ENCODE peak calls at places on chromosomes 12 and 14, in four cellular contexts. Q is HS-27A, I is NCI-H2171 treated with DMSO at 0.1 percent for 48 hours, F is GM20000. T is an unnamed sample.
A peak's percentile ranks its signal among the peaks of the same experiment; 100 is the strongest.

GRCh38 chr12:111788178-111788654 is 21.5 kb downstream of the ALDH2 start:
- DNase-seq in I (peak; percentile 8), F (peak; percentile 57), Q (no peak), T (peak; percentile 8)

GRCh38 chr12:114400395-114400794 is 5.5 kb downstream of the TBX5 start:
- DNase-seq in Q (no peak), F (no peak), I (no peak), T (peak; percentile 48)

GRCh38 chr12:47773062-47773857 is at the start of gene SLC48A1:
- DNase-seq in Q (no peak), F (peak; percentile 96), I (peak; percentile 50), T (peak; percentile 69)

GRCh38 chr14:83992857-83993256 is 1537.1 kb upstream of the FLRT2 start:
- DNase-seq in Q (no peak), F (no peak), I (no peak), T (peak; percentile 9)

GRCh38 chr12:65282840-65283239 is 4.4 kb downstream of the MSRB3 start:
- DNase-seq in F (no peak), Q (no peak), I (no peak), T (no peak)

GRCh38 chr14:82052778-82053177 is 519.1 kb upstream of the SEL1L start:
- DNase-seq in F (no peak), I (peak; percentile 69), Q (no peak), T (no peak)

GRCh38 chr14:100850841-100851585 is 25.1 kb downstream of the MEG3 start:
- DNase-seq in F (peak; percentile 75), Q (no peak), I (no peak), T (peak; percentile 34)

GRCh38 chr14:20655851-20656250 is 14.4 kb upstream of the OR6S1 start:
- DNase-seq in I (no peak), F (no peak), Q (no peak), T (no peak)

GRCh38 chr12:34603382-34604035 is 581.2 kb downstream of the ALG10 start:
- DNase-seq in Q (no peak), F (no peak), I (no peak), T (no peak)

GRCh38 chr14:103126873-103127304 is 3.6 kb downstream of the TNFAIP2 start:
- DNase-seq in Q (no peak), I (no peak), F (no peak), T (no peak)

GRCh38 chr14:71236430-71236829 is 329.2 kb downstream of the PCNX1 start:
- DNase-seq in F (no peak), Q (no peak), I (peak; percentile 45), T (no peak)

GRCh38 chr12:13196302-13196921 is at the start of gene EMP1:
- DNase-seq in I (no peak), Q (peak; percentile 99), F (peak; percentile 17), T (peak; percentile 100)

GRCh38 chr12:116121453-116121871 is 156.0 kb downstream of the MED13L start:
- DNase-seq in Q (no peak), I (peak; percentile 36), F (no peak), T (peak; percentile 42)

GRCh38 chr14:68359862-68360552 is 432.9 kb downstream of the ZFP36L1 start:
- DNase-seq in F (no peak), Q (no peak), I (no peak), T (peak; percentile 42)

GRCh38 chr14:106277503-106277902 is 751.1 kb downstream of the TMEM121 start:
- DNase-seq in F (peak; percentile 48), Q (no peak), I (no peak), T (no peak)

GRCh38 chr12:19688489-19688888 is 249.2 kb downstream of the AEBP2 start:
- DNase-seq in Q (no peak), I (no peak), F (no peak), T (no peak)

T was measured in EL.